ENCODE peak calls at places on chromosomes 6 and 20, in four cellular contexts. B is psoas muscle; I is adrenal gland; E is CD4-positive, alpha-beta T cell. H is an unnamed sample.

GRCh38 chr6:144809120-144809519 is 524.0 kb downstream of the UTRN start:
- DNase-seq in B (no peak), I (no peak), E (no peak), H (no peak)

GRCh38 chr6:40912158-40912946 is 126.7 kb downstream of the UNC5CL start:
- DNase-seq in B (peak), I (peak), E (no peak), H (no peak)

GRCh38 chr6:30939473-30939872 is 1.3 kb upstream of the MUCL3 start:
- DNase-seq in B (no peak), I (peak), E (no peak), H (no peak)

GRCh38 chr20:46545077-46545826 is 5.2 kb downstream of the OCSTAMP start:
- DNase-seq in B (no peak), I (no peak), E (no peak), H (no peak)

GRCh38 chr6:140462495-140463311 is 1088.3 kb upstream of the CITED2 start:
- DNase-seq in B (no peak), I (no peak), E (no peak), H (no peak)

GRCh38 chr6:53456809-53457208 is 88.1 kb downstream of the GCLC start:
- DNase-seq in B (no peak), I (no peak), E (no peak), H (no peak)

GRCh38 chr6:35218021-35218420 is 4.3 kb downstream of the SCUBE3 start:
- DNase-seq in B (no peak), I (no peak), E (no peak), H (no peak)

GRCh38 chr6:105301072-105301503 is 101.8 kb downstream of the PREP start:
- DNase-seq in B (no peak), I (no peak), E (no peak), H (no peak)

GRCh38 chr20:11755071-11755881 is 162.4 kb upstream of the BTBD3 start:
- DNase-seq in B (no peak), I (no peak), E (no peak), H (no peak)

GRCh38 chr6:142301421-142302391 is at the start of gene ADGRG6:
- DNase-seq in B (peak), I (peak), E (peak), H (peak)

GRCh38 chr20:29743101-29743931 is 1514.1 kb upstream of the DEFB115 start:
- DNase-seq in B (peak), I (no peak), E (no peak), H (no peak)

GRCh38 chr20:53921443-53921973 is 148.9 kb downstream of the BCAS1 start:
- DNase-seq in B (no peak), I (no peak), E (no peak), H (no peak)

GRCh38 chr20:19723834-19724430 is 34.1 kb upstream of the RIN2 start:
- DNase-seq in B (no peak), I (no peak), E (no peak), H (no peak)

GRCh38 chr20:61391812-61392520 is 139.9 kb downstream of the CDH4 start:
- DNase-seq in B (no peak), I (no peak), E (no peak), H (no peak)

GRCh38 chr6:113627480-113627879 is 229.7 kb upstream of the MARCKS start:
- DNase-seq in B (no peak), I (no peak), E (no peak), H (no peak)

GRCh38 chr20:25237610-25238318 is 10.1 kb upstream of the PYGB start:
- DNase-seq in B (peak), I (peak), E (no peak), H (no peak)

GRCh38 chr6:38554700-38555413 is 84.9 kb downstream of the BTBD9 start:
- DNase-seq in B (no peak), I (no peak), E (no peak), H (no peak)

GRCh38 chr6:52098649-52099184 is 11.3 kb upstream of the PKHD1 start:
- DNase-seq in B (no peak), I (no peak), E (no peak), H (no peak)

GRCh38 chr20:7772376-7772775 is 167.9 kb downstream of the HAO1 start:
- DNase-seq in B (no peak), I (no peak), E (no peak), H (no peak)

GRCh38 chr6:151087861-151088598 is 151.7 kb upstream of the AKAP12 start:
- DNase-seq in B (no peak), I (peak), E (no peak), H (no peak)

GRCh38 chr6:52326540-52327364 is 35.2 kb upstream of the PAQR8 start:
- DNase-seq in B (no peak), I (no peak), E (no peak), H (no peak)

GRCh38 chr6:132648356-132648755 is 10.6 kb downstream of the TAAR1 start:
- DNase-seq in B (no peak), I (no peak), E (no peak), H (no peak)

GRCh38 chr6:45653117-45653883 is 275.6 kb upstream of the SUPT3H start:
- DNase-seq in B (no peak), I (no peak), E (no peak), H (no peak)

GRCh38 chr6:33181141-33181540 is 11.1 kb downstream of the COL11A2 start:
- DNase-seq in B (peak), I (no peak), E (no peak), H (no peak)

DNA sequence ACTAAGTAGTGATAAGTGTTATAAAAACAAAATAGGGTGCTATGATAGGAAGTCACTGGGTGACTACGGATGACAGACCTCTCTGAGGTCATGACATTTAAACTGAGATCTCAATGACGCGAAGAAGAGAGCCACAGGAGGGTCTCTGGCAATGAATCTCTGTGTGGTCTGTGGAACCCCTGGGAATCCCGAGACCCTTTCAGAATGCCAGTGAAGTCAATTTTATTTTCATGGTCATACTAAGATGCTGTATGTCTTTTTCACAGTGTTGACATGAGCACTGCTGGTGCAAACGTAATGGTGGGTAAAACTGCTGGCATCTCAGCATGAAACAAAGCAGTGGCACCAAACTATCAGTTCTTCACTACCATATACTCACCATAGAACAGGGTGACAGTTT is 155.0 kb downstream of the GJA10 start:
- DNase-seq in B (no peak), I (no peak), E (no peak), H (no peak)
- TF ChIP-seq CTCF in B (no peak), I (no peak), E (no peak), H (no peak)

DNA sequence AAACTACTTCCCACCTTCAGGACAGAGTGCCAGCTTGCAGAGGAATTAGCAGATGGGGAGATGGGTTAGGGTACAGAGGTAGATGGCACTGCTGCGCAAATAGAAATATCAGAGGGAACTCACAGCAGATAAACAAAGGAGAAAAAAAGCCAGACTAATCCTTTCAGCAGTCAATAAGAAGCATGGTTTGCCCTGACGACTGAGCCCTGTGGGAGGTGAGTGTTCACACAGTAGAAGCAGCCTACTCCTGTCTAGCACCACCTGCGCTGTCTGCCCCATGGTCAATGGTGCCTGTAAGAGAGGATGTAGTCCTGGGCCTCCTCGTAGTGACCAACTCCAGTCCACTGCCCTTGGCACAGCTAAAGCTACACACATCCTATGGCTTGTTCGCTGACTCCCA is 174.1 kb downstream of the IBTK start:
- DNase-seq in B (no peak), I (no peak), E (no peak), H (no peak)
- TF ChIP-seq CTCF in B (no peak), I (no peak), E (no peak), H (no peak)

GRCh38 chr20:58087567-58087858 is 140.9 kb downstream of the ANKRD60 start:
- DNase-seq in B (no peak), I (no peak), E (no peak), H (no peak)
- TF ChIP-seq CTCF in B (no peak), I (no peak), E (no peak), H (peak)

DNA sequence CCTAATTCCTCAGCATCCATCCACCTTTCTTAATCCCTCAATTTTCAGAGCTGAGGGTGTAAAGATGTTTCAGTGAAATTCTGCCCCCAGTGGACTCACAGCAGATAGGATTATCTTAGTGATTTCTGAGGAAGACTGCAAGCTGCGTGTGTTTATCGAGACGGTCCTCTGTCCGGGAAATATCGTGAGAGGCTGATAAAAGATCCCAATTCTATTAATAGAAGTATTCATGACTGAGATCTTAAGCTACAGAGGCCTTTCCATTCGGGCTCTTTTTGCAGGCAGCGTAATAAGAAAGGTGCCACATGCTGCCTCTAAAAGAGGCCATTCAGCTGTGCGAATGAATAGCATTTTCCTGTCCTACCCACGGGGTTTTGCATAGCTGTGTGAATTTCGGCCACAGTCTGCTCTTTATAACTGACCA is 209.0 kb downstream of the ARHGAP18 start:
- DNase-seq in B (no peak), I (no peak), E (no peak), H (no peak)
- TF ChIP-seq CTCF in B (peak), I (peak), E (peak), H (peak)

GRCh38 chr6:14464049-14464448 is 346.5 kb downstream of the CD83 start:
- DNase-seq in B (no peak), I (no peak), E (no peak), H (no peak)
- TF ChIP-seq CTCF in B (no peak), I (peak), E (no peak), H (no peak)

DNA sequence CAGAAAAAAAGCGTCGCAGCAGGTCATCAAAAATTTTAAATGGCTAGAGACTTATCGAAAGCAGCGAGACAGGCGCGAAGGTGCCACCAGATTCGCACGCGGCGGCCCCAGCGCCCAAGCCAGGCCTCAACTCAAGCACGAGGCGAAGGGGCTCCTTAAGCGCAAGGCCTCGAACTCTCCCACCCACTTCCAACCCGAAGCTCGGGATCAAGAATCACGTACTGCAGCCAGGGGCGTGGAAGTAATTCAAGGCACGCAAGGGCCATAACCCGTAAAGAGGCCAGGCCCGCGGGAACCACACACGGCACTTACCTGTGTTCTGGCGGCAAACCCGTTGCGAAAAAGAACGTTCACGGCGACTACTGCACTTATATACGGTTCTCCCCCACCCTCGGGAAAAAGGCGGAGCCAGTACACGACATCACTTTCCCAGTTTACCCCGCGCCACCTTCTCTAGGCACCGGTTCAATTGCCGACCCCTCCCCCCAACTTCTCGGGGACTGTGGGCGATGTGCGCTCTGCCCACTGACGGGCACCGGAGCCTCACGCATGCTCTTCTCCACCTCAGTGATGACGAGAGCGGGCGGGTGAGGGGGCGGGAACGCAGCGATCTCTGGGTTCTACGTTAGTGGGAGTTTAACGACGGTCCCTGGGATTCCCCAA is at the start of gene EEF1A1:
- DNase-seq in B (peak), I (peak), E (peak), H (peak)
- TF ChIP-seq CTCF in B (no peak), I (no peak), E (no peak), H (no peak)

GRCh38 chr6:167907837-167908681 is 81.3 kb downstream of the AFDN start:
- DNase-seq in B (no peak), I (no peak), E (no peak), H (no peak)
- TF ChIP-seq CTCF in B (peak), I (peak), E (no peak), H (peak)

GRCh38 chr6:125529061-125529460 is 220.4 kb upstream of the HEY2 start:
- DNase-seq in B (no peak), I (no peak), E (no peak), H (no peak)

GRCh38 chr6:125534430-125535263 is 214.8 kb upstream of the HEY2 start:
- DNase-seq in B (no peak), I (no peak), E (no peak), H (no peak)

GRCh38 chr6:125528614-125529013 is 220.8 kb upstream of the HEY2 start:
- DNase-seq in B (no peak), I (no peak), E (no peak), H (no peak)

GRCh38 chr6:125537090-125537489 is 212.3 kb upstream of the HEY2 start:
- DNase-seq in B (no peak), I (no peak), E (no peak), H (no peak)

DNA sequence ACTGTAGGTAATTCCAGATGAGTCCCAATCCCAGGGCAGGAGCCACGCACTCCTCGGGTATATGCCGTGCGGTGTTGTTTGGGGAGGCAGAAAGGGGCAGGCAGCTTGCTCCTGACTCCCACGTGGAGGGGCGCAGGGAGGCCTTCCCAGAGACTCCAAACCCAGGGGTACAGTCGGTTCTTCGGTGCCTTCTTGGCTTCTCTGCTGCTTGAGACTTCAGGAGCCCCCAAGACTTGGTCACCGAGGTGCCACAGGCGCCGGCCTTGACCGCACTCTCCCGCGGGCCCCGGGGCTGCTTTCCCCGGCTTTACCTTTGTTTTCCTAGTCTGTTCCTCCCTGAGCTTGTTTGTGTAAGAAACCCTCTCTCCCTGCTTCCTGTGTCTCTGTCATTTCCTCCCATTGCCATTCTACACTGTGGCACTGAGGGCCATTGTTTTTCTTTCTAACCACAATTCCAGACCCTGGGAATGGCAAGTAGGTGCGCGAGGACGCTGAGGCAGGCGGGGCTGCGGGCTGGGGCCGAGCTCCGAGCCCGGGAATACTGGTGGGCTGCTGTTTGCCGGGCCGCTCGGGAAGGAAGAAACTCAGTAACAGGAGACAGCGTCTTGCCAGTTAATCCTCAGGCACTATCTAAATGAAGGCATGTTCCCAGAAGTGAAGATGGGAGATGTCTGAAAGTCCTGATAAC is 215.6 kb upstream of the HEY2 start:
- DNase-seq in B (no peak), I (no peak), E (no peak), H (peak)
- TF ChIP-seq CTCF in B (no peak), I (no peak), E (no peak), H (no peak)

GRCh38 chr6:25788305-25788922 is 33.9 kb downstream of the SLC17A4 start:
- DNase-seq in B (peak), I (peak), E (peak), H (no peak)
- TF ChIP-seq CTCF in B (peak), I (peak), E (peak), H (peak)

H was measured in progenitor cell of endocrine pancreas.